ENCODE peak calls at places on chromosomes 11 and 22, in eight cellular contexts. One of them, this sample, is unnamed.

GRCh38 chr22:44351037-44351436 is 38.3 kb upstream of the SHISAL1 start:
- DNase-seq in colonic mucosa: no peak
- DNase-seq in cardiac muscle cell: no peak
- DNase-seq in A673: no peak
- DNase-seq in uterus: no peak
- DNase-seq in fibroblast of pulmonary artery: no peak
- DNase-seq in skeletal muscle cell: no peak
- DNase-seq in OCI-LY7: no peak
- DNase-seq in this sample: no peak

GRCh38 chr11:69638941-69639681 is 1.8 kb upstream of the CCND1 start:
- DNase-seq in colonic mucosa: peak; percentile 96
- DNase-seq in fibroblast of pulmonary artery: peak; percentile 97
- DNase-seq in cardiac muscle cell: peak; percentile 95
- DNase-seq in skeletal muscle cell: peak; percentile 91
- DNase-seq in A673: peak; percentile 99
- DNase-seq in OCI-LY7: peak; percentile 15
- DNase-seq in uterus: peak; percentile 80
- DNase-seq in this sample: peak; percentile 94

GRCh38 chr11:45927332-45927683 is 4.9 kb downstream of the LARGE2 start:
- DNase-seq in A673: no peak
- DNase-seq in cardiac muscle cell: no peak
- DNase-seq in skeletal muscle cell: no peak
- DNase-seq in fibroblast of pulmonary artery: no peak
- DNase-seq in uterus: no peak
- DNase-seq in colonic mucosa: peak; percentile 16
- DNase-seq in OCI-LY7: no peak
- DNase-seq in this sample: no peak

GRCh38 chr22:39472570-39473556 is 16.1 kb downstream of the MGAT3 start:
- DNase-seq in fibroblast of pulmonary artery: peak; percentile 58
- DNase-seq in skeletal muscle cell: no peak
- DNase-seq in OCI-LY7: peak; percentile 84
- DNase-seq in A673: no peak
- DNase-seq in cardiac muscle cell: peak; percentile 18
- DNase-seq in uterus: no peak
- DNase-seq in colonic mucosa: peak; percentile 93
- DNase-seq in this sample: no peak

GRCh38 chr11:132817387-132817786 is 714.9 kb downstream of the OPCML start:
- DNase-seq in OCI-LY7: no peak
- DNase-seq in A673: no peak
- DNase-seq in colonic mucosa: no peak
- DNase-seq in skeletal muscle cell: no peak
- DNase-seq in uterus: no peak
- DNase-seq in cardiac muscle cell: no peak
- DNase-seq in fibroblast of pulmonary artery: no peak
- DNase-seq in this sample: no peak

GRCh38 chr11:60951611-60951908 is 416 bp downstream of the SLC15A3 start:
- DNase-seq in cardiac muscle cell: no peak
- DNase-seq in colonic mucosa: no peak
- DNase-seq in A673: no peak
- DNase-seq in uterus: peak; percentile 38
- DNase-seq in OCI-LY7: peak; percentile 25
- DNase-seq in skeletal muscle cell: no peak
- DNase-seq in fibroblast of pulmonary artery: no peak
- DNase-seq in this sample: no peak

GRCh38 chr11:61775106-61775505 is 17.3 kb downstream of the TMEM258 start:
- DNase-seq in A673: no peak
- DNase-seq in uterus: no peak
- DNase-seq in colonic mucosa: no peak
- DNase-seq in fibroblast of pulmonary artery: no peak
- DNase-seq in OCI-LY7: no peak
- DNase-seq in cardiac muscle cell: no peak
- DNase-seq in skeletal muscle cell: no peak
- DNase-seq in this sample: no peak

GRCh38 chr11:42657169-42657568 is 654.6 kb upstream of the API5 start:
- DNase-seq in fibroblast of pulmonary artery: no peak
- DNase-seq in OCI-LY7: no peak
- DNase-seq in A673: no peak
- DNase-seq in skeletal muscle cell: no peak
- DNase-seq in cardiac muscle cell: no peak
- DNase-seq in uterus: no peak
- DNase-seq in colonic mucosa: no peak
- DNase-seq in this sample: no peak

GRCh38 chr11:114296190-114296978 is at the start of gene NNMT:
- DNase-seq in colonic mucosa: peak; percentile 43
- DNase-seq in fibroblast of pulmonary artery: peak; percentile 99
- DNase-seq in skeletal muscle cell: peak; percentile 95
- DNase-seq in A673: no peak
- DNase-seq in uterus: peak; percentile 85
- DNase-seq in cardiac muscle cell: no peak
- DNase-seq in OCI-LY7: no peak
- DNase-seq in this sample: peak; percentile 92

GRCh38 chr11:86787018-86787417 is 13.3 kb upstream of the PRSS23 start:
- DNase-seq in skeletal muscle cell: no peak
- DNase-seq in fibroblast of pulmonary artery: no peak
- DNase-seq in uterus: no peak
- DNase-seq in colonic mucosa: peak; percentile 33
- DNase-seq in cardiac muscle cell: no peak
- DNase-seq in OCI-LY7: no peak
- DNase-seq in A673: no peak
- DNase-seq in this sample: no peak

GRCh38 chr11:297666-298405 is 1.5 kb downstream of the IFITM5 start:
- DNase-seq in colonic mucosa: no peak
- DNase-seq in fibroblast of pulmonary artery: no peak
- DNase-seq in A673: no peak
- DNase-seq in cardiac muscle cell: no peak
- DNase-seq in OCI-LY7: no peak
- DNase-seq in uterus: peak; percentile 16
- DNase-seq in skeletal muscle cell: no peak
- DNase-seq in this sample: no peak

GRCh38 chr11:134411887-134412507 is at the start of gene B3GAT1:
- DNase-seq in uterus: no peak
- DNase-seq in skeletal muscle cell: no peak
- DNase-seq in A673: no peak
- DNase-seq in fibroblast of pulmonary artery: no peak
- DNase-seq in cardiac muscle cell: peak; percentile 29
- DNase-seq in OCI-LY7: no peak
- DNase-seq in colonic mucosa: no peak
- DNase-seq in this sample: no peak

GRCh38 chr11:23079382-23079813 is 219.1 kb upstream of the CCDC179 start:
- DNase-seq in uterus: no peak
- DNase-seq in cardiac muscle cell: no peak
- DNase-seq in skeletal muscle cell: peak; percentile 12
- DNase-seq in fibroblast of pulmonary artery: no peak
- DNase-seq in A673: no peak
- DNase-seq in colonic mucosa: no peak
- DNase-seq in OCI-LY7: no peak
- DNase-seq in this sample: peak; percentile 32

GRCh38 chr11:37811349-37811748 is 1213.3 kb upstream of the RAG2 start:
- DNase-seq in skeletal muscle cell: no peak
- DNase-seq in OCI-LY7: no peak
- DNase-seq in fibroblast of pulmonary artery: no peak
- DNase-seq in uterus: no peak
- DNase-seq in cardiac muscle cell: no peak
- DNase-seq in colonic mucosa: no peak
- DNase-seq in A673: no peak
- DNase-seq in this sample: no peak

GRCh38 chr22:37657590-37658132 is 862 bp upstream of the PDXP start:
- DNase-seq in A673: no peak
- DNase-seq in cardiac muscle cell: peak; percentile 23
- DNase-seq in colonic mucosa: no peak
- DNase-seq in OCI-LY7: no peak
- DNase-seq in uterus: no peak
- DNase-seq in fibroblast of pulmonary artery: no peak
- DNase-seq in skeletal muscle cell: no peak
- DNase-seq in this sample: no peak

GRCh38 chr11:72091292-72091691 is 10.6 kb downstream of the LRRC51 start:
- DNase-seq in colonic mucosa: peak; percentile 87
- DNase-seq in uterus: peak; percentile 70
- DNase-seq in skeletal muscle cell: no peak
- DNase-seq in A673: peak; percentile 81
- DNase-seq in OCI-LY7: peak; percentile 83
- DNase-seq in fibroblast of pulmonary artery: peak; percentile 72
- DNase-seq in cardiac muscle cell: peak; percentile 76
- DNase-seq in this sample: no peak

GRCh38 chr11:117316197-117316961 is at the start of gene BACE1:
- DNase-seq in colonic mucosa: peak; percentile 78
- DNase-seq in A673: peak; percentile 93
- DNase-seq in OCI-LY7: no peak
- DNase-seq in fibroblast of pulmonary artery: peak; percentile 86
- DNase-seq in cardiac muscle cell: peak; percentile 93
- DNase-seq in skeletal muscle cell: peak; percentile 46
- DNase-seq in uterus: peak; percentile 85
- DNase-seq in this sample: peak; percentile 60

GRCh38 chr11:2520736-2521035 is 75.9 kb downstream of the KCNQ1 start:
- DNase-seq in cardiac muscle cell: no peak
- DNase-seq in skeletal muscle cell: no peak
- DNase-seq in colonic mucosa: peak; percentile 13
- DNase-seq in uterus: no peak
- DNase-seq in OCI-LY7: no peak
- DNase-seq in fibroblast of pulmonary artery: no peak
- DNase-seq in A673: no peak
- DNase-seq in this sample: no peak

GRCh38 chr22:48574776-48575566 is 1252.7 kb downstream of the BRD1 start:
- DNase-seq in colonic mucosa: peak; percentile 22
- DNase-seq in OCI-LY7: no peak
- DNase-seq in uterus: no peak
- DNase-seq in cardiac muscle cell: peak; percentile 79
- DNase-seq in A673: peak; percentile 87
- DNase-seq in fibroblast of pulmonary artery: peak; percentile 3
- DNase-seq in skeletal muscle cell: no peak
- DNase-seq in this sample: no peak

GRCh38 chr22:44931766-44932165 is 78.0 kb downstream of the PHF21B start:
- DNase-seq in skeletal muscle cell: no peak
- DNase-seq in fibroblast of pulmonary artery: no peak
- DNase-seq in colonic mucosa: no peak
- DNase-seq in uterus: no peak
- DNase-seq in cardiac muscle cell: no peak
- DNase-seq in OCI-LY7: no peak
- DNase-seq in A673: no peak
- DNase-seq in this sample: no peak

GRCh38 chr11:119696378-119697157 is 32.4 kb downstream of the NECTIN1 start:
- DNase-seq in fibroblast of pulmonary artery: no peak
- DNase-seq in uterus: no peak
- DNase-seq in A673: no peak
- DNase-seq in skeletal muscle cell: no peak
- DNase-seq in cardiac muscle cell: no peak
- DNase-seq in OCI-LY7: no peak
- DNase-seq in colonic mucosa: peak; percentile 62
- DNase-seq in this sample: no peak

GRCh38 chr11:83862691-83863090 is 576.5 kb upstream of the CCDC90B start:
- DNase-seq in fibroblast of pulmonary artery: no peak
- DNase-seq in colonic mucosa: no peak
- DNase-seq in OCI-LY7: no peak
- DNase-seq in cardiac muscle cell: no peak
- DNase-seq in A673: no peak
- DNase-seq in uterus: no peak
- DNase-seq in skeletal muscle cell: no peak
- DNase-seq in this sample: no peak
- H3K4me3 ChIP-seq in fibroblast of pulmonary artery: no peak overlapping the region
- H3K4me3 ChIP-seq in colonic mucosa: no peak overlapping the region
- H3K4me3 ChIP-seq in OCI-LY7: no peak overlapping the region
- H3K4me3 ChIP-seq in cardiac muscle cell: no peak overlapping the region
- H3K4me3 ChIP-seq in A673: no peak overlapping the region
- H3K4me3 ChIP-seq in uterus: no peak overlapping the region
- H3K4me3 ChIP-seq in skeletal muscle cell: no peak overlapping the region
- H3K4me3 ChIP-seq in this sample: no peak overlapping the region

DNA sequence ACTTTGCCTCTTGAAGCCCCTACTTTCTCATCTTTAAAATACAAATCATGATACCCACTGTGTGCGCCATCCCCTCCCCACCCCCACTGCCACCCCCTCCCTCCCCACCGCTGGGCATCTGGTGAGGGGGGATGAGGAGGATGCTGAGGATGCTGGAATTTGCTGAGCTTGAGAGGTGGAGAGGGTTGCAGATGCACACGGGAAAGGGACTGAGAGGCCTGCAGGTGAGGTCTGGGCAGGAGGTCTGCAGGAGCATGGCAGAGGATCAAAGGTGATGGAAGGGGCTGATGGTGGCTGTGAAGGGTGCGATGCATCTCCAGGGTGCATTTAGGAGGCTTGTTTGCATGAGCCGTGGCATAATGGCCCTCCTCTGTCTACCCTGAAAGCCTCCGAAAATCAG is 7.6 kb upstream of the TBC1D22A start:
- DNase-seq in OCI-LY7: no peak
- DNase-seq in cardiac muscle cell: no peak
- DNase-seq in uterus: no peak
- DNase-seq in A673: no peak
- DNase-seq in colonic mucosa: no peak
- DNase-seq in fibroblast of pulmonary artery: no peak
- DNase-seq in skeletal muscle cell: no peak
- DNase-seq in this sample: no peak
- H3K4me3 ChIP-seq in OCI-LY7: no peak overlapping the region
- H3K4me3 ChIP-seq in cardiac muscle cell: no peak overlapping the region
- H3K4me3 ChIP-seq in uterus: no peak overlapping the region
- H3K4me3 ChIP-seq in A673: no peak overlapping the region
- H3K4me3 ChIP-seq in colonic mucosa: no peak overlapping the region
- H3K4me3 ChIP-seq in fibroblast of pulmonary artery: no peak overlapping the region
- H3K4me3 ChIP-seq in skeletal muscle cell: no peak overlapping the region
- H3K4me3 ChIP-seq in this sample: no peak overlapping the region

GRCh38 chr11:66693356-66694055 is 15.8 kb upstream of the RBM4B start:
- DNase-seq in A673: no peak
- DNase-seq in uterus: no peak
- DNase-seq in colonic mucosa: no peak
- DNase-seq in fibroblast of pulmonary artery: no peak
- DNase-seq in cardiac muscle cell: no peak
- DNase-seq in skeletal muscle cell: no peak
- DNase-seq in OCI-LY7: no peak
- DNase-seq in this sample: no peak
- H3K4me3 ChIP-seq in A673: no peak overlapping the region
- H3K4me3 ChIP-seq in uterus: no peak overlapping the region
- H3K4me3 ChIP-seq in colonic mucosa: no peak overlapping the region
- H3K4me3 ChIP-seq in fibroblast of pulmonary artery: no peak overlapping the region
- H3K4me3 ChIP-seq in cardiac muscle cell: no peak overlapping the region
- H3K4me3 ChIP-seq in skeletal muscle cell: no peak overlapping the region
- H3K4me3 ChIP-seq in OCI-LY7: no peak overlapping the region
- H3K4me3 ChIP-seq in this sample: no peak overlapping the region

DNA sequence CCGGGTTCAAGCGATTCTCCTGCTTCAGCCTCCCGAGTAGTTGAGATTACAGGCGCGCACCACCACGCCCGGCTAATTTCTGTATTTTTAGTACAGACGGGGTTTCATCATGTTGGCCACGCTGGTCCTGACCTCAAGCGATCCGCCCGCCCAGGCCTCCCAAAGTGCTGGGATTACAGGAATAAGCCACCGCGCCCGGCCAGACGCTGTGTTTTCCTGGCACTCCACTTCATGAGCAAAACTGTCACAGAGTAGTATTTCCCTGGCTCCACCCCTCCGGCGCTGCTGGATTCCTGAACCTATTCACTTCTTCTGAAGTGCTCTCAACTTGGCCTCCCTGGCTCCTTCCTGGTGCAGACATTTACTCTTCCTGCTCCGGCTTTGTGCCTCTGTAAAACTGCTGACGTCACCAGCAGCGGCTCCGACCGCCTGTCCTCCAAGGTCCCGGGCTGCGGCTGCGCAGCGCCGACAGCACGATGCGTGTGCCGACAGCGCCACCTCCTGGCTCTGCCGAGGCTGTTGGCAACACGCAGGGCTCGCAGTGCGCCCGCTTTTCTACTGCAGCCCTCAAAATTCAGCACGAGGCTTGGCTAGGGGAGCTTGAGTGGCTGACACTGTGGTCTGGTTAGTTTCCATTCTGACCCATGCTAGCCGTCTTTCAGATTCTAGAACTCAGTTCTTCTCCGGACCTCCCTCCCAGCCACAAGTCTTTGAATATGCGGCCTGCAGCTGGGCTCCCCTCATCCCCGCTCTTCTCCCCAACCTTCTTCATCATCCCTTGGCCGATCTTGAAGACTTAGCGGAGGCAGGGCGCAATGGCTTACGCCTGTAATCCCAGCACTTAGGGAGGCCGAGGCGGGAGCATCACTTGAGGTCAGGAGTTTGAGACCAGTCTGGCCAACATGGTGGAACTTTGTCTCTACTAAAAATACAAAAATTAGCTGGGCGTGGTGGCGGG is 36.6 kb downstream of the APOL3 start:
- DNase-seq in OCI-LY7: peak; percentile 95
- DNase-seq in fibroblast of pulmonary artery: peak; percentile 96
- DNase-seq in cardiac muscle cell: peak; percentile 98
- DNase-seq in colonic mucosa: peak; percentile 95
- DNase-seq in skeletal muscle cell: peak; percentile 81
- DNase-seq in A673: peak; percentile 98
- DNase-seq in uterus: peak; percentile 95
- DNase-seq in this sample: peak; percentile 89
- H3K4me3 ChIP-seq in OCI-LY7: no peak overlapping the region
- H3K4me3 ChIP-seq in fibroblast of pulmonary artery: no peak overlapping the region
- H3K4me3 ChIP-seq in cardiac muscle cell: no peak overlapping the region
- H3K4me3 ChIP-seq in colonic mucosa: peak overlapping the region; percentile 17
- H3K4me3 ChIP-seq in skeletal muscle cell: peak overlapping the region; percentile 27
- H3K4me3 ChIP-seq in A673: no peak overlapping the region
- H3K4me3 ChIP-seq in uterus: peak overlapping the region; percentile 18
- H3K4me3 ChIP-seq in this sample: no peak overlapping the region

This sample was measured in HFF-Myc.